ENCODE peak calls at places on chromosome 16, in ten cellular contexts. G is right atrium auricular region, W is A549, L is testis, I is breast epithelium, C is fibroblast of pulmonary artery, F is cardiac fibroblast, N is endodermal cell, A is gastrocnemius medialis, B is mucosa of descending colon. V is an unnamed sample.

GRCh38 chr16:19153876-19154275 is 14.2 kb upstream of the SYT17 start:
- DNase-seq in G (no peak), W (peak; percentile 79), L (no peak), I (no peak), C (no peak), F (peak; percentile 16), N (no peak), A (no peak), B (no peak), V (no peak)

GRCh38 chr16:21222495-21223337 is 10.8 kb upstream of the ANKS4B start:
- DNase-seq in G (no peak), W (no peak), L (no peak), I (no peak), C (no peak), F (no peak), N (no peak), A (no peak), B (peak; percentile 43), V (no peak)

GRCh38 chr16:11350531-11351335 is 5.5 kb downstream of the RMI2 start:
- DNase-seq in G (no peak), W (no peak), L (no peak), I (no peak), C (peak; percentile 59), F (peak; percentile 42), N (no peak), A (no peak), B (no peak), V (no peak)

GRCh38 chr16:17780181-17780580 is 309.4 kb upstream of the XYLT1 start:
- DNase-seq in G (no peak), W (no peak), L (no peak), I (no peak), C (peak; percentile 21), F (peak; percentile 53), N (no peak), A (no peak), B (no peak), V (no peak)

GRCh38 chr16:20166531-20167235 is 93.0 kb upstream of the GPR139 start:
- DNase-seq in G (no peak), W (no peak), L (no peak), I (no peak), C (peak; percentile 1), F (no peak), N (no peak), A (no peak), B (no peak), V (no peak)

GRCh38 chr16:30654856-30655255 is 3.4 kb upstream of the FBRS start:
- DNase-seq in G (no peak), W (no peak), L (no peak), I (no peak), C (no peak), F (no peak), N (no peak), A (no peak), B (no peak), V (no peak)

GRCh38 chr16:83392743-83393142 is 415.0 kb upstream of the HSBP1 start:
- DNase-seq in G (no peak), W (no peak), L (no peak), I (no peak), C (no peak), F (no peak), N (no peak), A (no peak), B (no peak), V (peak; percentile 71)

GRCh38 chr16:50815382-50815781 is 73.5 kb downstream of the CYLD start:
- DNase-seq in G (no peak), W (no peak), L (no peak), I (no peak), C (no peak), F (no peak), N (no peak), A (no peak), B (no peak), V (no peak)

GRCh38 chr16:55118701-55119260 is 188.1 kb downstream of the IRX5 start:
- DNase-seq in G (no peak), W (no peak), L (no peak), I (no peak), C (no peak), F (no peak), N (no peak), A (no peak), B (no peak), V (peak; percentile 57)

GRCh38 chr16:55115506-55115905 is 184.8 kb downstream of the IRX5 start:
- DNase-seq in G (no peak), W (no peak), L (no peak), I (no peak), C (no peak), F (no peak), N (no peak), A (no peak), B (no peak), V (no peak)

GRCh38 chr16:55116165-55116894 is 185.7 kb downstream of the IRX5 start:
- DNase-seq in G (no peak), W (no peak), L (no peak), I (no peak), C (no peak), F (no peak), N (no peak), A (no peak), B (no peak), V (peak; percentile 73)

GRCh38 chr16:55123652-55124051 is 193.0 kb downstream of the IRX5 start:
- DNase-seq in G (no peak), W (no peak), L (no peak), I (no peak), C (no peak), F (no peak), N (no peak), A (no peak), B (no peak), V (no peak)

DNA sequence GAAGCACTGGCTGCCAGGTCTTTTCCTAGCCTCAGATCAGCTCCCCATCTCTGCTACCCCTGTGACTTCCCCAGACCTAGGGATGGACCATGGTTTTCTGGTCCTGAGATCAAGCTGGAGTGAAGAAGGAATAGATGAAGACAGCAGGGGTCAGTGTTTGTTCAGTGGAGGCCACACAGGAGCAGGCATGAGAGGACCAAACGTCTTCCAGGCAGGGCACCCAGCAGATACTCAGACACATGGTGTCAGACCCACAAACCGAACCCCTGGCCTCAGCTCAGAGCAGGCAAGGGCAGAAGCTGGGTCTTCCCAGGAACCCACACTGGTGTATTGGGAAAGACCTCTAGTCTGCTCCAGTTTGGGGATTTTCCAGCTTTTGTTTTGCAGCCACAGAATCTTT is 189.7 kb downstream of the IRX5 start:
- DNase-seq in G (no peak), W (peak; percentile 7), L (no peak), I (no peak), C (no peak), F (no peak), N (peak; percentile 64), A (no peak), B (no peak), V (peak; percentile 47)
- TF ChIP-seq CTCF in G (no peak), W (no peak), L (no peak), I (no peak), C (no peak), F (no peak), N (peak; percentile 63), A (no peak), B (no peak), V (no peak)

DNA sequence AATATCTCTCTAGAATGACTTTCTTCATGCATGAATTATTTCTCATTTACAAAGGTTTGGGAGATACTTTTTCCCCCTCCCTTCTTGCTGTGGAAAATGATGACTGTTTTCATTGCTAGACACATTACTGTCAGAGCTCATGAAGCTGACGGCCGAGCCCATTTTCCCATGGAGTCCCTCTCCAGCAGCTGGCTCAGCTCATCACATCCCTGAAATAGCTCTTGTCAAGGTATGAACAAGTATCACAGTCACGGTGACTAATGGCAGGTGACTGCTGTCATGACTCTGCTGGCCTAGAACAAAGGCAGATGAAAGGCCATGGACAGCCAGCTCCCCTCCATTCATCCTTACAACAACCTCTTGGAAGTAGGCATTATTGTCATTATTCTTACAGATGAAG is 208.1 kb downstream of the ABCC12 start:
- DNase-seq in G (no peak), W (no peak), L (no peak), I (no peak), C (no peak), F (no peak), N (peak; percentile 30), A (no peak), B (no peak), V (no peak)
- H3K4me3 ChIP-seq in G (no peak overlapping the region), W (no peak overlapping the region), L (no peak overlapping the region), I (no peak overlapping the region), C (no peak overlapping the region), F (no peak overlapping the region), N (no peak overlapping the region), A (no peak overlapping the region), B (no peak overlapping the region), V (no peak overlapping the region)

GRCh38 chr16:87060026-87060986 is 256.9 kb downstream of the C16orf95 start:
- DNase-seq in G (peak; percentile 70), W (peak; percentile 16), L (no peak), I (no peak), C (peak; percentile 71), F (peak; percentile 82), N (peak; percentile 67), A (peak; percentile 27), B (no peak), V (peak; percentile 64)

GRCh38 chr16:87061521-87061920 is 255.7 kb downstream of the C16orf95 start:
- DNase-seq in G (no peak), W (no peak), L (no peak), I (no peak), C (no peak), F (no peak), N (no peak), A (no peak), B (no peak), V (no peak)

GRCh38 chr16:87063543-87063942 is 253.6 kb downstream of the C16orf95 start:
- DNase-seq in G (no peak), W (no peak), L (no peak), I (no peak), C (no peak), F (no peak), N (peak; percentile 15), A (no peak), B (no peak), V (peak; percentile 62)

GRCh38 chr16:87064731-87065720 is 252.2 kb downstream of the C16orf95 start:
- DNase-seq in G (no peak), W (no peak), L (no peak), I (no peak), C (no peak), F (no peak), N (peak; percentile 40), A (no peak), B (no peak), V (peak; percentile 58)

DNA sequence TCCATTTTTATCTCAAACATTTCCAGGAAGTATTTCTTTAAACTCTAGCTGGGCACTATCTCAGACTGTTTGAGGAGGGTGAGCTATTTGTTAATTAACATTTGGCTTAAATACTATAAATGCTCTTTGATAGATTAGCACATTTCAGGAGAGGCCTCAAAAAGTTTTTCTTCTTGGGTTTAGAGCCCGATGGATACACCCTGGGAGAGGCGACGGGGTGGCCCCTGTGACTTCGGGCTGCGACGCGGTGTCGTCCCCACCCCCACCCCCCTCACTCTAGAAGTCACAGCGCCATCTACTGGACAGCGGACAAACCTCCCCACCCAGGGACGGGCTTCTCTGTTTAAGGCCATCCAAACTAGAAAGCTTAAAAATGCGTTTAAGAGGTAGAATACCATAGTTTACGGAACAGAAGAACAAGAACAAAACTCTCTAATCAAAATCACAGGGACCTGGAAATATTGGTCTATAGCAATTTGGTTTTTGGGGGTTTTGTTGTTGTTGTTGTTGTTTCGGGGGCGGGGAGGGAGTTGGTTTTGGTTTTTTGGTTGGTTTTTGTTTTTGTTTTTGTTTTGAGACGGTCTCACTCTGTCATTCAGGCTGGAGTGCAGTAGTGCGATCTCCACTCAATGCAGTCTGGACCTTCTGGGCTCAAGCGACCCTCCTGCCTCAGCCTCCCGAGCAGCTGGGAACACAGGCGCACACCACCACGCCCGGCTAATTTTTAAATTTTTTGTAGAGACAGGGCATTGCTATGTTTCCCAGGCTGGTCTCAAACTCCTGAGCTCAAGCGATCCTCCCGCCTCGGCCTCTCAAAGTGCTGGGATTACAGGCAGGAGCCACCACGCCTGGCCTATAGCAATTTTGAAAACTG is 254.4 kb downstream of the C16orf95 start:
- DNase-seq in G (peak; percentile 71), W (peak; percentile 70), L (peak; percentile 83), I (no peak), C (peak; percentile 79), F (peak; percentile 81), N (peak; percentile 93), A (peak; percentile 45), B (peak; percentile 53), V (peak; percentile 73)
- TF ChIP-seq CTCF in G (peak; percentile 83), W (peak; percentile 84), L (peak; percentile 76), I (peak; percentile 56), C (peak; percentile 78), F (peak; percentile 85), N (peak; percentile 89), A (peak; percentile 79), B (peak; percentile 43), V (peak; percentile 86)

DNA sequence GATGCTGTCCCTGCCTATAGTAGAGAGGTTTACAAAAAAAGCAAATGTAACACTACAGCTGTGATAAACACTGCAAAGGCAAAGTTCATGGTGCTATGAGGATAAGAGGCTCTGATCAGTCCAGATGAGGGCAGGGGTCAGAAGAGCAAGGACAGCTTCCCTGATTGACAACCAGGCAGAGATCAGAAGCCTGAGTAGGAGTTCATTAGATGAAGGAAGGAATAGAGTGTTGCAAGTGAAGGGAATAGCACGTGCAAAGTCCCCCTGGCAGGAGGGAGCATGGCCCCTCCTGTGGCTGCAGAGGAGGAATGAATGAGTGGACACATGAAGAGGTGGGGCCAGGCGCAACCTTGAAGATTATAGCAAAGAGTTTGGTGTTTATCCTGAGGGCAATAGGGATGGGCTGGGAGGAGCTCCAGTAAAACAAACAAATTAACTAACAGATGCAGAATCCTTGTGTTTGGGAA is 208.4 kb upstream of the IRX5 start:
- DNase-seq in G (no peak), W (no peak), L (no peak), I (no peak), C (no peak), F (no peak), N (no peak), A (no peak), B (no peak), V (no peak)
- H3K4me3 ChIP-seq in G (no peak overlapping the region), W (no peak overlapping the region), L (no peak overlapping the region), I (no peak overlapping the region), C (no peak overlapping the region), F (no peak overlapping the region), N (no peak overlapping the region), A (no peak overlapping the region), B (no peak overlapping the region), V (no peak overlapping the region)

V was measured in tibial artery.